ENCODE peak calls at places on chromosomes 1 and 21, in seven cellular contexts. N is endothelial cell of umbilical vein, Y is ovary, G is breast epithelium, V is heart left ventricle, T is body of pancreas, C is stomach. S is an unnamed sample. For H3K36me3, the result is how much of the 10 kb centered on the place peaks cover.

GRCh38 chr1:33424205-33424604 is 6.7 kb downstream of the PHC2 start:
- DNase-seq in N (peak), Y (no peak), G (no peak), V (no peak), T (no peak), C (no peak), S (no peak)

GRCh38 chr1:43238104-43238503 is 31.7 kb upstream of the TMEM125 start:
- DNase-seq in N (peak), Y (peak), G (peak), V (peak), T (peak), C (peak), S (peak)

GRCh38 chr1:63638471-63638870 is 45.3 kb downstream of the PGM1 start:
- DNase-seq in N (no peak), Y (no peak), G (no peak), V (no peak), T (no peak), C (no peak), S (no peak)

GRCh38 chr1:240575976-240576666 is 35.8 kb downstream of the GREM2 start:
- DNase-seq in N (no peak), Y (no peak), G (no peak), V (no peak), T (no peak), C (no peak), S (no peak)

GRCh38 chr1:6373961-6374720 is 19.4 kb downstream of the ACOT7 start:
- DNase-seq in N (no peak), Y (no peak), G (no peak), V (no peak), T (peak), C (peak), S (peak)

GRCh38 chr21:45329261-45330074 is 41.8 kb upstream of the POFUT2 start:
- DNase-seq in N (no peak), Y (peak), G (no peak), V (peak), T (peak), C (no peak), S (no peak)

GRCh38 chr1:15849775-15850449 is 2.4 kb downstream of the SPEN start:
- DNase-seq in N (peak), Y (no peak), G (no peak), V (peak), T (peak), C (peak), S (peak)

GRCh38 chr21:40730051-40730760 is 116.8 kb downstream of the DSCAM start:
- DNase-seq in N (no peak), Y (no peak), G (no peak), V (no peak), T (no peak), C (no peak), S (no peak)

GRCh38 chr1:216723274-216723780 is at the start of gene ESRRG:
- DNase-seq in N (no peak), Y (no peak), G (peak), V (peak), T (peak), C (peak), S (peak)

GRCh38 chr1:225771661-225772322 is 5.8 kb upstream of the SRP9 start:
- DNase-seq in N (no peak), Y (no peak), G (no peak), V (no peak), T (no peak), C (no peak), S (no peak)

GRCh38 chr1:209101106-209101505 is 482.4 kb upstream of the CAMK1G start:
- DNase-seq in N (no peak), Y (no peak), G (no peak), V (no peak), T (no peak), C (no peak), S (no peak)

GRCh38 chr1:174946020-174946419 is 53.7 kb upstream of the CACYBP start:
- DNase-seq in N (no peak), Y (no peak), G (no peak), V (no peak), T (no peak), C (no peak), S (no peak)

GRCh38 chr21:33634254-33634653 is 7.3 kb downstream of the CRYZL1 start:
- DNase-seq in N (no peak), Y (no peak), G (no peak), V (no peak), T (no peak), C (no peak), S (no peak)

GRCh38 chr1:101241485-101242225 is 4.8 kb downstream of the S1PR1 start:
- DNase-seq in N (no peak), Y (no peak), G (no peak), V (no peak), T (no peak), C (no peak), S (no peak)

GRCh38 chr1:193103759-193104495 is 1.3 kb downstream of the GLRX2 start:
- DNase-seq in N (peak), Y (no peak), G (no peak), V (no peak), T (no peak), C (no peak), S (no peak)

GRCh38 chr1:222263791-222264190 is 284.1 kb downstream of the HHIPL2 start:
- DNase-seq in N (no peak), Y (no peak), G (no peak), V (no peak), T (no peak), C (no peak), S (no peak)

GRCh38 chr1:221272940-221273339 is 393.7 kb downstream of the HLX start:
- DNase-seq in N (peak), Y (no peak), G (no peak), V (no peak), T (peak), C (no peak), S (no peak)

GRCh38 chr1:231091853-231092301 is 51.8 kb upstream of the FAM89A start:
- DNase-seq in N (peak), Y (no peak), G (no peak), V (no peak), T (peak), C (peak), S (no peak)

GRCh38 chr1:2617981-2618470 is 14.8 kb downstream of the MMEL1 start:
- DNase-seq in N (no peak), Y (no peak), G (no peak), V (no peak), T (no peak), C (no peak), S (no peak)

GRCh38 chr1:240194120-240194519 is 102.4 kb downstream of the FMN2 start:
- DNase-seq in N (no peak), Y (no peak), G (no peak), V (no peak), T (no peak), C (no peak), S (no peak)

GRCh38 chr1:224090116-224090515 is 23.8 kb upstream of the FBXO28 start:
- DNase-seq in N (peak), Y (no peak), G (no peak), V (no peak), T (no peak), C (no peak), S (no peak)

GRCh38 chr1:233085566-233085965 is 135.2 kb downstream of the NTPCR start:
- DNase-seq in N (no peak), Y (no peak), G (no peak), V (no peak), T (no peak), C (no peak), S (no peak)

GRCh38 chr1:24635195-24635843 is 7.8 kb upstream of the SRRM1 start:
- DNase-seq in N (peak), Y (no peak), G (no peak), V (no peak), T (no peak), C (no peak), S (peak)

GRCh38 chr1:217889401-217889800 is 258.3 kb downstream of the SPATA17 start:
- DNase-seq in N (no peak), Y (no peak), G (no peak), V (no peak), T (no peak), C (no peak), S (no peak)

GRCh38 chr1:61163794-61164193 is 81.4 kb downstream of the NFIA start:
- DNase-seq in N (no peak), Y (no peak), G (no peak), V (no peak), T (no peak), C (no peak), S (no peak)

GRCh38 chr1:43983253-43983904 is 4.4 kb downstream of the B4GALT2 start:
- DNase-seq in N (no peak), Y (no peak), G (no peak), V (no peak), T (no peak), C (no peak), S (no peak)

GRCh38 chr1:101148987-101149386 is 87.8 kb upstream of the S1PR1 start:
- DNase-seq in N (peak), Y (no peak), G (no peak), V (no peak), T (no peak), C (no peak), S (peak)

GRCh38 chr1:193338194-193338593 is 151.8 kb upstream of the B3GALT2 start:
- DNase-seq in N (peak), Y (no peak), G (no peak), V (no peak), T (no peak), C (no peak), S (no peak)

GRCh38 chr1:116097600-116097999 is 13.6 kb upstream of the MAB21L3 start:
- DNase-seq in N (no peak), Y (no peak), G (no peak), V (no peak), T (no peak), C (no peak), S (no peak)

GRCh38 chr1:242242983-242243382 is 244.1 kb upstream of the MAP1LC3C start:
- DNase-seq in N (no peak), Y (no peak), G (no peak), V (no peak), T (no peak), C (no peak), S (peak)

GRCh38 chr1:41643422-41643821 is 158.9 kb upstream of the EDN2 start:
- DNase-seq in N (no peak), Y (no peak), G (no peak), V (no peak), T (no peak), C (no peak), S (no peak)

GRCh38 chr1:60345049-60345448 is 271.5 kb upstream of the C1orf87 start:
- DNase-seq in N (no peak), Y (no peak), G (no peak), V (no peak), T (no peak), C (no peak), S (no peak)

GRCh38 chr1:114703242-114703641 is 7.9 kb upstream of the AMPD1 start:
- DNase-seq in N (no peak), Y (no peak), G (no peak), V (no peak), T (no peak), C (no peak), S (no peak)

GRCh38 chr1:155003766-155004351 is 1.3 kb downstream of the ZBTB7B start:
- DNase-seq in N (peak), Y (peak), G (no peak), V (peak), T (peak), C (peak), S (peak)

GRCh38 chr1:27302612-27303011 is 19.4 kb upstream of the TMEM222 start:
- DNase-seq in N (no peak), Y (no peak), G (no peak), V (no peak), T (no peak), C (no peak), S (no peak)
- H3K36me3 ChIP-seq in N (under half), Y (under half), G (under half), V (half or more), T (under half), C (under half), S (under half)

GRCh38 chr21:39071623-39072214 is 111.5 kb downstream of the PSMG1 start:
- DNase-seq in N (no peak), Y (no peak), G (no peak), V (no peak), T (no peak), C (no peak), S (no peak)
- TF ChIP-seq POLR2A in N (no peak), Y (no peak), G (no peak), V (no peak), T (no peak), C (no peak), S (no peak)

GRCh38 chr1:56557746-56558145 is 21.6 kb downstream of the PLPP3 start:
- DNase-seq in N (no peak), Y (no peak), G (no peak), V (no peak), T (no peak), C (no peak), S (no peak)
- H3K27ac ChIP-seq in N (no peak), Y (no peak), G (no peak), V (no peak), T (no peak), C (no peak), S (no peak)

DNA sequence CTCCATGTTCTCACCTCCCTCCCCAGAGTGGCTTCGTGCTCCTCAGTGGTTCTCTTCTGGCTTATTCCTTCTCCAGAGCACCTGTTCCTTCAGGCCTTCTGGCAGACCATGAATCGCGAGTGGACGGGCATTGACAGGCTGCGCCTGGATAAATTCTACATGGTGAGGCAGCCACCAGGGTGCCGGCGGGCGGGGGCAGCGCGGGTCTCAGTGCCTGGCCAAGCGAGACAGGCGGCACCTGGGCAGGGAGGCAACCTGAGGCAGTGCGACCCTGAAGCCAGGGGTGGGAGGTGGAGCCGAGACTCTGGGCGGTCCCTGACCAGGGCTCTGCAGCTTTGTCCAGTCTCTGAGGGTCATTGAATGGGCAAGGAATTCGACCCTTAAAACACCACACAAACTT is 3.9 kb downstream of the RRP1 start:
- DNase-seq in N (no peak), Y (peak), G (no peak), V (no peak), T (no peak), C (no peak), S (no peak)
- H3K36me3 ChIP-seq in N (under half), Y (under half), G (under half), V (half or more), T (under half), C (under half), S (under half)

GRCh38 chr1:188762344-188762743 is 1715.3 kb downstream of the BRINP3 start:
- DNase-seq in N (peak), Y (no peak), G (no peak), V (no peak), T (no peak), C (no peak), S (no peak)
- TF ChIP-seq POLR2A in N (no peak), Y (no peak), G (no peak), V (no peak), T (no peak), C (no peak), S (no peak)

DNA sequence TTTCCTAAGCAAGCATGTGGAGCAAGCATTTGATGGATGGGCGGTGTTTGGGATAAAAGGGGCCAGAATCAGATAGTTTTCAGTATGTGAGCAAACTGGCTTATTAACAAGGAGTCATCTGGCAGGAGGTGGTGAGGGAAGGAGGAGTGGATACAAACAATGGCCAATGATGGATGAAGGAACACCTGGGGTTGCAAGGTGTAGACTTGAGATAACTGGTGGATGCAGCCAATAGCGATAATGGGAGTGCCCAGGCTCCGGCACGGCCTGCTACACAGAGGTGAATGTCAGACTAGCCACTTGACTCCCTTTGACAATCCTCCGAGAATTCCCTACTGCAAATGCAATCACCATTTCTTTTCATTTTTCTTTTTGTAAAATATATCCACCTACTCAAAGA is 41.7 kb downstream of the C8B start:
- DNase-seq in N (no peak), Y (no peak), G (no peak), V (no peak), T (no peak), C (no peak), S (no peak)
- H3K27ac ChIP-seq in N (no peak), Y (no peak), G (no peak), V (no peak), T (no peak), C (no peak), S (no peak)

S was measured in prostate gland.